ENCODE peak calls at places on chromosomes 7 and 10, in four cellular contexts. One of them, this sample, is unnamed.

GRCh38 chr7:100612730-100613446 is 548 bp downstream of the MOSPD3 start:
- DNase-seq in H1: peak; percentile 57
- DNase-seq in K562: no peak
- DNase-seq in GM12878: no peak
- DNase-seq in this sample: no peak

GRCh38 chr7:129698516-129699418 is 87.2 kb downstream of the NRF1 start:
- DNase-seq in K562: no peak
- DNase-seq in GM12878: no peak
- DNase-seq in H1: no peak
- DNase-seq in this sample: no peak

GRCh38 chr7:154698726-154699291 is 304.1 kb downstream of the PAXIP1 start:
- DNase-seq in H1: peak; percentile 72
- DNase-seq in GM12878: no peak
- DNase-seq in K562: peak; percentile 77
- DNase-seq in this sample: no peak

GRCh38 chr7:128879939-128880746 is 17.5 kb downstream of the ATP6V1F start:
- DNase-seq in H1: peak; percentile 89
- DNase-seq in K562: peak; percentile 93
- DNase-seq in GM12878: no peak
- DNase-seq in this sample: peak; percentile 58

GRCh38 chr10:60230892-60231291 is 158.8 kb downstream of the ANK3 start:
- DNase-seq in K562: no peak
- DNase-seq in GM12878: no peak
- DNase-seq in H1: no peak
- DNase-seq in this sample: peak; percentile 43

GRCh38 chr7:64180989-64181388 is 26.0 kb upstream of the ZNF735 start:
- DNase-seq in H1: no peak
- DNase-seq in K562: peak; percentile 21
- DNase-seq in GM12878: no peak
- DNase-seq in this sample: no peak

GRCh38 chr7:136956232-136956631 is 87.8 kb downstream of the CHRM2 start:
- DNase-seq in K562: no peak
- DNase-seq in GM12878: no peak
- DNase-seq in H1: no peak
- DNase-seq in this sample: peak; percentile 87

GRCh38 chr7:91780526-91780925 is 100.0 kb downstream of the MTERF1 start:
- DNase-seq in GM12878: no peak
- DNase-seq in K562: no peak
- DNase-seq in H1: no peak
- DNase-seq in this sample: no peak

GRCh38 chr10:114278140-114278883 is 39.3 kb downstream of the VWA2 start:
- DNase-seq in H1: no peak
- DNase-seq in GM12878: no peak
- DNase-seq in K562: no peak
- DNase-seq in this sample: no peak

GRCh38 chr10:130003787-130004613 is 39.9 kb upstream of the EBF3 start:
- DNase-seq in H1: no peak
- DNase-seq in K562: no peak
- DNase-seq in GM12878: no peak
- DNase-seq in this sample: no peak

GRCh38 chr10:33280217-33280616 is 54.2 kb downstream of the NRP1 start:
- DNase-seq in H1: no peak
- DNase-seq in GM12878: no peak
- DNase-seq in K562: no peak
- DNase-seq in this sample: no peak

GRCh38 chr10:33288127-33288526 is 46.3 kb downstream of the NRP1 start:
- DNase-seq in H1: no peak
- DNase-seq in K562: no peak
- DNase-seq in GM12878: no peak
- DNase-seq in this sample: no peak

GRCh38 chr10:33287112-33287511 is 47.4 kb downstream of the NRP1 start:
- DNase-seq in GM12878: no peak
- DNase-seq in K562: no peak
- DNase-seq in H1: no peak
- DNase-seq in this sample: no peak

GRCh38 chr10:33286186-33286934 is 48.1 kb downstream of the NRP1 start:
- DNase-seq in H1: no peak
- DNase-seq in K562: no peak
- DNase-seq in GM12878: no peak
- DNase-seq in this sample: no peak

GRCh38 chr10:33284945-33285344 is 49.5 kb downstream of the NRP1 start:
- DNase-seq in K562: no peak
- DNase-seq in H1: no peak
- DNase-seq in GM12878: no peak
- DNase-seq in this sample: no peak
- TF ChIP-seq CHD1 in K562: no peak
- TF ChIP-seq CHD1 in H1: no peak
- TF ChIP-seq CHD1 in GM12878: no peak
- TF ChIP-seq CHD1 in this sample: no peak

GRCh38 chr10:83012866-83013265 is 1126.4 kb upstream of the GHITM start:
- DNase-seq in GM12878: no peak
- DNase-seq in K562: no peak
- DNase-seq in H1: no peak
- DNase-seq in this sample: no peak
- TF ChIP-seq CHD1 in GM12878: no peak
- TF ChIP-seq CHD1 in K562: no peak
- TF ChIP-seq CHD1 in H1: no peak
- TF ChIP-seq CHD1 in this sample: no peak

GRCh38 chr10:126331101-126331500 is 57.2 kb downstream of the ADAM12 start:
- DNase-seq in GM12878: no peak
- DNase-seq in H1: no peak
- DNase-seq in K562: no peak
- DNase-seq in this sample: peak; percentile 85

GRCh38 chr10:126334272-126334671 is 54.0 kb downstream of the ADAM12 start:
- DNase-seq in K562: no peak
- DNase-seq in GM12878: no peak
- DNase-seq in H1: no peak
- DNase-seq in this sample: peak; percentile 31

GRCh38 chr10:126337241-126337640 is 51.0 kb downstream of the ADAM12 start:
- DNase-seq in H1: no peak
- DNase-seq in K562: no peak
- DNase-seq in GM12878: no peak
- DNase-seq in this sample: no peak

DNA sequence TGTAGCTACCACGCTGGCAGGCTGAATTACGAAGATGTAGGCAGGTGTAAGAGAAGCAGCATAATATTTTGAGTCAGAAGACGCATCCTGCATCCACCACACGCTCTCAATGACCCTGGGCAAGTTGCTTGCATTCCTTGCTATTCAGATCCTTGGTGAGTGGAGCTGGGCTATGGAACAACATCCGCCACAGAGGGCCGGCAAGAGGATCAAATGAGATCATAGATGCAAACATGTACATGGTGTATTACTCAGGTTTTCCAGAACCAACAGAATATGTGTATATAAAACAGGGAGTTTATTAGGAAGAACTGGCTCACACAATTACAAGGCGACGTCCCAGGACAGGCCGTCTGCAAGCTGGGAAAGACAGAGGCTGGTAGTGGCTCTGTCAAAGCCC is 51.5 kb downstream of the ADAM12 start:
- DNase-seq in H1: no peak
- DNase-seq in K562: no peak
- DNase-seq in GM12878: no peak
- DNase-seq in this sample: peak; percentile 56
- TF ChIP-seq CHD1 in H1: no peak
- TF ChIP-seq CHD1 in K562: no peak
- TF ChIP-seq CHD1 in GM12878: no peak
- TF ChIP-seq CHD1 in this sample: no peak

GRCh38 chr10:95363303-95363912 is 72.6 kb upstream of the PDLIM1 start:
- DNase-seq in GM12878: peak; percentile 50
- DNase-seq in H1: no peak
- DNase-seq in K562: peak; percentile 58
- DNase-seq in this sample: peak; percentile 77
- TF ChIP-seq CHD1 in GM12878: no peak
- TF ChIP-seq CHD1 in H1: no peak
- TF ChIP-seq CHD1 in K562: no peak
- TF ChIP-seq CHD1 in this sample: no peak

GRCh38 chr10:118332948-118333710 is 9.0 kb downstream of the FAM204A start:
- DNase-seq in GM12878: no peak
- DNase-seq in H1: no peak
- DNase-seq in K562: no peak
- DNase-seq in this sample: peak; percentile 5
- TF ChIP-seq CHD1 in GM12878: no peak
- TF ChIP-seq CHD1 in H1: no peak
- TF ChIP-seq CHD1 in K562: no peak
- TF ChIP-seq CHD1 in this sample: no peak

This sample was measured in IMR-90.